ENCODE peak calls at places on chromosomes 1 and 21, in four cellular contexts. W is RWPE2, I is right lobe of liver, M is hepatocyte. R is an unnamed sample. For H3K36me3, the result is how much of the 10 kb centered on the place peaks cover.

GRCh38 chr21:44653123-44653522 is 1.3 kb downstream of the KRTAP12-4 start:
- DNase-seq in W (no peak), I (no peak), M (no peak), R (peak)

GRCh38 chr1:196078691-196079090 is 529.5 kb downstream of the KCNT2 start:
- DNase-seq in W (no peak), I (no peak), M (no peak), R (no peak)

GRCh38 chr1:10387611-10388386 is 11.1 kb upstream of the PGD start:
- DNase-seq in W (no peak), I (no peak), M (peak), R (peak)

GRCh38 chr1:240474133-240474614 is 137.8 kb downstream of the GREM2 start:
- DNase-seq in W (no peak), I (no peak), M (peak), R (no peak)

GRCh38 chr1:97911266-97912215 is 9.3 kb downstream of the DPYD start:
- DNase-seq in W (no peak), I (no peak), M (no peak), R (no peak)

GRCh38 chr1:17664322-17664721 is 90.8 kb upstream of the ACTL8 start:
- DNase-seq in W (no peak), I (no peak), M (no peak), R (no peak)

GRCh38 chr1:17375651-17376050 is 3.7 kb downstream of the PADI6 start:
- DNase-seq in W (no peak), I (no peak), M (no peak), R (no peak)

GRCh38 chr21:43758811-43759210 is 17.3 kb downstream of the CSTB start:
- DNase-seq in W (no peak), I (no peak), M (no peak), R (no peak)

GRCh38 chr1:31310131-31310530 is 13.3 kb downstream of the ZCCHC17 start:
- DNase-seq in W (no peak), I (no peak), M (no peak), R (no peak)

GRCh38 chr1:24286246-24287010 is 32.7 kb upstream of the GRHL3 start:
- DNase-seq in W (no peak), I (no peak), M (no peak), R (no peak)

GRCh38 chr1:152072311-152072710 is 16.6 kb downstream of the TCHHL1 start:
- DNase-seq in W (no peak), I (no peak), M (no peak), R (no peak)

GRCh38 chr1:201517631-201518030 is 10.7 kb upstream of the CSRP1 start:
- DNase-seq in W (no peak), I (no peak), M (no peak), R (no peak)

GRCh38 chr1:235295902-235296350 is 32.1 kb downstream of the ARID4B start:
- DNase-seq in W (no peak), I (no peak), M (peak), R (no peak)

DNA sequence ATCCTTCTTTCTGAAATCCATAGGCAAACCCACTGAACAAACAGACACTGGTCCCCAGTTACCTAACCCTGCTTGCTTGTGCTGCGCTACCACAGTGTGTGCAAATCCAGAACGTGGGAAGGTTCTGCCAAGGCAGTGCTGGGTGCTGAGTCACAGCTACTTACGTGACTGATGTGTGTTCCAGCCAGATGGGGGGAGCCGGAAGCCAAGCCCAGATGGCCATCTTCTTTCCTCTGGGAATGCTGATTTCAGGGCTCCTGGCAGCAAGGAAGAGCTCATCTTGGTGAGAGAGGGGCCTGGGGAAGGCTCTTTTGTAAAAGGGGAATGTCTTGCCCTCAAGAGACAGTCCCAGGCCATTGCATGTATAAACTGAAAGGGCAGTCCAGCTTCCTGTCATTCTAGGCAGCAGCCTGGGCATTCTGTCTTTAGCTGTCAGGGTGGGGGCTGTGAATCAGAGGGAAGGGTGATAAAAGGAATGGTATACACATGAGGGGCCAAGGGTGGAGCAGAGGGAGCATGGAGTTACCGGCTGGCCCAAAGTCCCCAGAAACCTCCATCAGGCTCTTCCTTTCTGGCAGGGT is 54.1 kb downstream of the CD46 start:
- DNase-seq in W (peak), I (peak), M (peak), R (peak)
- H3K4me3 ChIP-seq in W (no peak), I (no peak), M (no peak), R (no peak)

GRCh38 chr1:162946701-162947100 is 85.7 kb upstream of the CCDC190 start:
- DNase-seq in W (no peak), I (no peak), M (no peak), R (no peak)

GRCh38 chr1:162942903-162943567 is 82.1 kb upstream of the CCDC190 start:
- DNase-seq in W (no peak), I (no peak), M (no peak), R (no peak)

GRCh38 chr1:162944974-162945639 is 84.1 kb upstream of the CCDC190 start:
- DNase-seq in W (no peak), I (no peak), M (no peak), R (no peak)

GRCh38 chr1:162941024-162941423 is 80.0 kb upstream of the CCDC190 start:
- DNase-seq in W (no peak), I (no peak), M (no peak), R (no peak)

GRCh38 chr1:162943627-162944026 is 82.7 kb upstream of the CCDC190 start:
- DNase-seq in W (no peak), I (no peak), M (no peak), R (no peak)
- H3K27ac ChIP-seq in W (no peak), I (no peak), M (no peak), R (no peak)

GRCh38 chr21:33293136-33293535 is 27.0 kb downstream of the IL10RB start:
- DNase-seq in W (no peak), I (no peak), M (no peak), R (no peak)
- H3K36me3 ChIP-seq in W (under half), I (under half), M (under half), R (under half)

GRCh38 chr1:172815740-172816139 is 156.8 kb downstream of the FASLG start:
- DNase-seq in W (no peak), I (no peak), M (no peak), R (no peak)

GRCh38 chr1:172823534-172823933 is 164.6 kb downstream of the FASLG start:
- DNase-seq in W (no peak), I (no peak), M (no peak), R (no peak)

GRCh38 chr1:172820759-172821158 is 161.9 kb downstream of the FASLG start:
- DNase-seq in W (no peak), I (no peak), M (no peak), R (no peak)

GRCh38 chr1:172821609-172822274 is 162.8 kb downstream of the FASLG start:
- DNase-seq in W (no peak), I (no peak), M (peak), R (no peak)

GRCh38 chr1:172818841-172819527 is 160.1 kb downstream of the FASLG start:
- DNase-seq in W (no peak), I (no peak), M (no peak), R (no peak)
- H3K4me3 ChIP-seq in W (no peak), I (no peak), M (no peak), R (no peak)